ENCODE peak calls at places on chromosomes 12 and 14, in six cellular contexts. J is NCI-H69; E is frontal cortex; G is stimulated activated CD8-positive, alpha-beta memory T cell treated with anti-CD3 and anti-CD28 coated beads, Interleukin-4, amount 100 ng/mL, for 1 hour; P is NCI-H2029 treated with DMSO at 0.1 percent for 48 hours; L is cardiac fibroblast. U is an unnamed sample.

GRCh38 chr12:91361864-91362263 is 179.2 kb upstream of the DCN start:
- DNase-seq in J (peak), E (no peak), G (no peak), P (peak), L (peak), U (no peak)

GRCh38 chr14:65356327-65356836 is 56.1 kb upstream of the FUT8 start:
- DNase-seq in J (peak), E (no peak), G (no peak), P (no peak), L (peak), U (peak)

GRCh38 chr12:108457006-108457733 is 57.9 kb upstream of the FICD start:
- DNase-seq in J (peak), E (peak), G (no peak), P (peak), L (peak), U (no peak)

GRCh38 chr12:108129017-108129812 is at the start of gene WSCD2:
- DNase-seq in J (peak), E (peak), G (no peak), P (no peak), L (peak), U (no peak)

GRCh38 chr12:46388427-46388992 is 15.9 kb upstream of the SLC38A2 start:
- DNase-seq in J (no peak), E (no peak), G (no peak), P (no peak), L (peak), U (no peak)

GRCh38 chr12:1546931-1547640 is 47.3 kb downstream of the FBXL14 start:
- DNase-seq in J (no peak), E (no peak), G (no peak), P (no peak), L (no peak), U (no peak)

GRCh38 chr14:99327050-99327449 is 55.1 kb upstream of the BCL11B start:
- DNase-seq in J (no peak), E (no peak), G (no peak), P (no peak), L (no peak), U (no peak)

GRCh38 chr12:121926874-121927706 is 8.7 kb downstream of the CFAP251 start:
- DNase-seq in J (no peak), E (no peak), G (no peak), P (no peak), L (peak), U (no peak)

GRCh38 chr12:15446798-15447197 is 124.5 kb downstream of the PTPRO start:
- DNase-seq in J (peak), E (no peak), G (no peak), P (no peak), L (peak), U (peak)

GRCh38 chr14:90005939-90006530 is 50.3 kb downstream of the TDP1 start:
- DNase-seq in J (no peak), E (no peak), G (no peak), P (no peak), L (no peak), U (no peak)